ENCODE peak calls at places on chromosomes 6 and 20, in five cellular contexts. D is aorta, U is psoas muscle, C is testis, H is A549. I is an unnamed sample.

GRCh38 chr20:35320396-35321126 is 28.3 kb upstream of the FAM83C start:
- DNase-seq in D (no peak), U (no peak), C (no peak), H (peak; percentile 55), I (no peak)

GRCh38 chr6:161545741-161546140 is 271.9 kb upstream of the AGPAT4 start:
- DNase-seq in C (no peak), H (no peak), U (no peak), D (no peak), I (no peak)

GRCh38 chr20:49165611-49166010 is 22.5 kb downstream of the STAU1 start:
- DNase-seq in U (no peak), D (no peak), C (no peak), H (no peak), I (no peak)

GRCh38 chr20:43849496-43850197 is 65.0 kb upstream of the TOX2 start:
- DNase-seq in U (peak; percentile 55), H (peak; percentile 62), D (no peak), C (peak; percentile 57), I (no peak)

GRCh38 chr6:34236423-34237315 is at the start of gene HMGA1:
- DNase-seq in H (peak; percentile 90), D (peak; percentile 92), U (peak; percentile 95), C (peak; percentile 88), I (peak; percentile 70)

GRCh38 chr6:168956141-168956838 is 297.4 kb downstream of the THBS2 start:
- DNase-seq in D (no peak), C (no peak), H (no peak), U (no peak), I (no peak)

GRCh38 chr6:106773482-106773881 is 144.1 kb downstream of the QRSL1 start:
- DNase-seq in D (no peak), U (no peak), C (no peak), H (no peak), I (no peak)

GRCh38 chr20:17854307-17854903 is 114.2 kb downstream of the SNX5 start:
- DNase-seq in C (peak; percentile 80), D (peak; percentile 62), U (peak; percentile 79), H (peak; percentile 39), I (peak; percentile 47)

GRCh38 chr20:51542033-51542893 is at the start of gene NFATC2:
- DNase-seq in D (peak; percentile 71), C (peak; percentile 38), H (no peak), U (peak; percentile 78), I (no peak)

GRCh38 chr6:120077489-120077888 is 727.9 kb upstream of the MAN1A1 start:
- DNase-seq in H (peak; percentile 9), C (peak; percentile 20), U (no peak), D (no peak), I (no peak)

GRCh38 chr20:40046703-40047102 is 642.3 kb downstream of the MAFB start:
- DNase-seq in D (no peak), U (no peak), C (no peak), H (no peak), I (no peak)

GRCh38 chr6:141267420-141267819 is 865.3 kb upstream of the GJE1 start:
- DNase-seq in U (no peak), D (no peak), H (no peak), C (no peak), I (no peak)

GRCh38 chr6:30854641-30855040 is 29.7 kb upstream of the DDR1 start:
- DNase-seq in D (no peak), C (no peak), U (no peak), H (no peak), I (no peak)
- H3K9me3 ChIP-seq in D (no peaks in the 10 kb centered on the region), C (no peaks in the 10 kb centered on the region), U (no peaks in the 10 kb centered on the region), H (no peaks in the 10 kb centered on the region), I (peaks cover 7% of the 10 kb centered on the region)

GRCh38 chr6:56396435-56396834 is 149.1 kb upstream of the COL21A1 start:
- DNase-seq in H (no peak), D (no peak), U (no peak), C (no peak), I (no peak)
- H3K9me3 ChIP-seq in H (peaks cover 3% of the 10 kb centered on the region), D (no peaks in the 10 kb centered on the region), U (no peaks in the 10 kb centered on the region), C (no peaks in the 10 kb centered on the region), I (no peaks in the 10 kb centered on the region)

GRCh38 chr20:29119141-29119540 is 2138.3 kb upstream of the DEFB115 start:
- DNase-seq in H (no peak), D (no peak), C (no peak), U (peak; percentile 54), I (no peak)
- H3K9me3 ChIP-seq in H (peaks cover 16% of the 10 kb centered on the region), D (no peaks in the 10 kb centered on the region), C (no peaks in the 10 kb centered on the region), U (no peaks in the 10 kb centered on the region), I (no peaks in the 10 kb centered on the region)

DNA sequence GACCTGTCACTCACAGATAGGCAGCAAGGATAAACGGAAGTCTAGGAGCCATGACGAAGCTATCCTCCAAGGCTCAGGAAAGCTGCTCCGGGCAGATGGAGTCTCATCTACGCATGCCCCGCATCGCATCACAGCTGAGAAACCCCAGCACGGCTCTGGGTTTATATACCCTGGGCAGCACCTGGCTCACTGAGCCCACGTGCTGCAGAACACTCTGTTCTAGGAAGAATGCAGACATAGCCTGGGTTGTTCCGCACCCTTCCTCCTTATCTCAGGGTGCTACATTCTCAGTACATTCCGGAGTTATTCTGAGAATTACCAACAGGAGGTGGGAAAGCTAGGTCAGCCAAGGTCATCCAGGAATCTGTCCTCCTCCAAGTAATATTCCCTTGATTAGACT is 260.4 kb downstream of the CBLN4 start:
- DNase-seq in C (peak; percentile 74), D (no peak), U (no peak), H (no peak), I (no peak)
- H3K9me3 ChIP-seq in C (no peaks in the 10 kb centered on the region), D (no peaks in the 10 kb centered on the region), U (no peaks in the 10 kb centered on the region), H (no peaks in the 10 kb centered on the region), I (no peaks in the 10 kb centered on the region)

GRCh38 chr20:3404402-3404801 is 3.1 kb downstream of the DNAAF9 start:
- DNase-seq in H (no peak), C (no peak), U (no peak), D (no peak), I (no peak)

GRCh38 chr20:3406481-3407425 is 716 bp downstream of the DNAAF9 start:
- DNase-seq in U (peak; percentile 75), D (peak; percentile 56), H (no peak), C (peak; percentile 54), I (peak; percentile 36)

GRCh38 chr20:3407426-3408250 is at the start of gene DNAAF9:
- DNase-seq in D (peak; percentile 85), U (peak; percentile 87), H (peak; percentile 88), C (peak; percentile 82), I (peak; percentile 52)

GRCh38 chr20:3405139-3405538 is 2.3 kb downstream of the DNAAF9 start:
- DNase-seq in D (no peak), H (no peak), U (no peak), C (no peak), I (no peak)

GRCh38 chr20:3405696-3406358 is 1.6 kb downstream of the DNAAF9 start:
- DNase-seq in C (no peak), U (no peak), D (no peak), H (no peak), I (no peak)
- H3K9me3 ChIP-seq in C (no peaks in the 10 kb centered on the region), U (no peaks in the 10 kb centered on the region), D (no peaks in the 10 kb centered on the region), H (no peaks in the 10 kb centered on the region), I (no peaks in the 10 kb centered on the region)

GRCh38 chr20:58092353-58092752 is 136.1 kb downstream of the ANKRD60 start:
- DNase-seq in U (no peak), H (no peak), C (no peak), D (no peak), I (no peak)

GRCh38 chr20:58094698-58095097 is 133.8 kb downstream of the ANKRD60 start:
- DNase-seq in C (no peak), D (no peak), H (no peak), U (no peak), I (no peak)

GRCh38 chr20:58092871-58093270 is 135.6 kb downstream of the ANKRD60 start:
- DNase-seq in U (no peak), D (no peak), C (no peak), H (no peak), I (no peak)

GRCh38 chr20:58091810-58092209 is 136.6 kb downstream of the ANKRD60 start:
- DNase-seq in U (no peak), D (no peak), H (no peak), C (no peak), I (no peak)

GRCh38 chr20:58094160-58094559 is 134.3 kb downstream of the ANKRD60 start:
- DNase-seq in H (no peak), U (no peak), C (no peak), D (no peak), I (no peak)
- H3K9me3 ChIP-seq in H (no peaks in the 10 kb centered on the region), U (no peaks in the 10 kb centered on the region), C (no peaks in the 10 kb centered on the region), D (no peaks in the 10 kb centered on the region), I (no peaks in the 10 kb centered on the region)

GRCh38 chr6:148682990-148683389 is 63.8 kb upstream of the UST start:
- DNase-seq in D (no peak), U (no peak), H (no peak), C (no peak), I (no peak)

GRCh38 chr6:148682252-148682651 is 64.6 kb upstream of the UST start:
- DNase-seq in U (no peak), D (no peak), H (no peak), C (no peak), I (no peak)

GRCh38 chr6:148681666-148682065 is 65.2 kb upstream of the UST start:
- DNase-seq in U (no peak), D (no peak), H (no peak), C (no peak), I (no peak)

GRCh38 chr6:148678682-148679081 is 68.1 kb upstream of the UST start:
- DNase-seq in U (no peak), C (no peak), H (no peak), D (no peak), I (no peak)

GRCh38 chr6:148677594-148678476 is 69.0 kb upstream of the UST start:
- DNase-seq in C (no peak), U (no peak), H (no peak), D (no peak), I (no peak)
- H3K9me3 ChIP-seq in C (no peaks in the 10 kb centered on the region), U (peaks cover under 1% of the 10 kb centered on the region), H (no peaks in the 10 kb centered on the region), D (peaks cover 2% of the 10 kb centered on the region), I (peaks cover under 1% of the 10 kb centered on the region)

DNA sequence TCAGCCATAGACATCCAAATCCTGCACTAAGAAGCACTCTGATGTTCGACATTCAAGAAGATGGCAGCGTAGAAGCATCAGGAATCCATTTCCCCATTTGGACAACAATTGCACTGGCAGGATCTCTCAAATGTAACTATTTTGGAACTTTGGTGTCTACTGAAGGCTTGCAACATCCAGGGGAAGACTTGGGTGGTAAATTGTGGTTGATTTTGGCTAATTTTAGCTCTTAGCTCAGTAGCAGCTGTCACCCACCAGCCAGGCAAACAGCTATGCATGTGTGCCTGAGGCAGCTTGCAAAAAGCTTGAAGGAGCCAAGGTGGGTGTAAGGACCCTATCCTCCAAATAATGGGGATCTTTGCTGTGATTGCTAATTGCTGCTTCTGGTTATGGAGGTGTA is 35.1 kb upstream of the PPP1R3G start:
- DNase-seq in U (no peak), C (no peak), H (no peak), D (no peak), I (no peak)
- H3K9me3 ChIP-seq in U (peaks cover 14% of the 10 kb centered on the region), C (no peaks in the 10 kb centered on the region), H (peaks cover 21% of the 10 kb centered on the region), D (peaks cover 11% of the 10 kb centered on the region), I (peaks cover 30% of the 10 kb centered on the region)

GRCh38 chr20:62040381-62040922 is 25.2 kb downstream of the TAF4 start:
- DNase-seq in U (no peak), C (no peak), D (no peak), H (no peak), I (no peak)
- H3K9me3 ChIP-seq in U (no peaks in the 10 kb centered on the region), C (no peaks in the 10 kb centered on the region), D (no peaks in the 10 kb centered on the region), H (peaks cover 6% of the 10 kb centered on the region), I (no peaks in the 10 kb centered on the region)

I was measured in tibial nerve.